ENCODE peak calls at places on chromosomes 1 and 21, in ten cellular contexts. S, R, U, J, X, Z, P, Q, C and F are unnamed samples.

GRCh38 chr1:232509570-232509969 is 120.4 kb downstream of the SIPA1L2 start:
- DNase-seq in C (no peak), X (no peak), R (no peak), P (no peak), Q (peak; percentile 51), Z (no peak), S (no peak), J (peak; percentile 19), U (no peak), F (no peak)

GRCh38 chr1:6957341-6957740 is 172.1 kb downstream of the CAMTA1 start:
- DNase-seq in P (no peak), U (no peak), R (no peak), C (no peak), S (no peak), Q (no peak), Z (no peak), J (no peak), X (no peak), F (no peak)

GRCh38 chr1:28272215-28272852 is 13.0 kb downstream of the SESN2 start:
- DNase-seq in Z (no peak), C (no peak), P (no peak), X (no peak), J (no peak), S (no peak), U (no peak), R (no peak), Q (no peak), F (no peak)

GRCh38 chr21:42641311-42642218 is 11.9 kb upstream of the PDE9A start:
- DNase-seq in S (no peak), P (no peak), C (no peak), Z (no peak), U (no peak), J (peak; percentile 12), R (no peak), X (no peak), Q (peak; percentile 27), F (no peak)

GRCh38 chr1:171251042-171251740 is 2.9 kb downstream of the FMO1 start:
- DNase-seq in R (peak; percentile 14), P (peak; percentile 23), S (no peak), C (peak; percentile 83), J (peak; percentile 20), Q (no peak), X (peak; percentile 19), U (no peak), Z (no peak), F (no peak)

GRCh38 chr1:91568261-91568660 is 67.6 kb downstream of the CDC7 start:
- DNase-seq in P (no peak), S (no peak), Z (no peak), Q (no peak), J (no peak), U (no peak), C (no peak), R (no peak), X (no peak), F (no peak)

GRCh38 chr1:207862241-207862787 is 48.6 kb downstream of the CD34 start:
- DNase-seq in R (no peak), Z (no peak), P (no peak), C (no peak), X (no peak), U (no peak), J (no peak), S (no peak), Q (no peak), F (no peak)

GRCh38 chr1:230270185-230270939 is 155.8 kb downstream of the PGBD5 start:
- DNase-seq in S (no peak), C (no peak), Q (no peak), P (no peak), J (no peak), U (no peak), Z (peak; percentile 9), X (no peak), R (no peak), F (no peak)

GRCh38 chr1:16213013-16213412 is 561 bp upstream of the ARHGEF19 start:
- DNase-seq in U (no peak), Z (no peak), S (no peak), P (no peak), R (no peak), X (no peak), J (no peak), C (no peak), Q (no peak), F (no peak)

GRCh38 chr21:33937931-33938339 is 22.3 kb upstream of the ATP5PO start:
- DNase-seq in X (no peak), Q (no peak), J (no peak), U (no peak), Z (no peak), R (no peak), S (no peak), P (no peak), C (no peak), F (no peak)

GRCh38 chr21:22584308-22584707 is 1586.1 kb downstream of the NCAM2 start:
- DNase-seq in U (no peak), Q (no peak), Z (no peak), J (no peak), X (no peak), C (no peak), R (no peak), S (no peak), P (no peak), F (no peak)

GRCh38 chr1:19484338-19484792 is 974 bp downstream of the CAPZB start:
- DNase-seq in J (no peak), X (no peak), R (no peak), U (peak; percentile 28), P (no peak), Z (no peak), C (no peak), S (no peak), Q (no peak), F (no peak)

GRCh38 chr21:31370893-31371652 is 27.0 kb upstream of the TIAM1 start:
- DNase-seq in P (no peak), X (no peak), Z (no peak), R (no peak), Q (peak; percentile 42), C (no peak), S (no peak), U (peak; percentile 33), J (peak; percentile 62), F (no peak)

GRCh38 chr1:93662481-93663190 is 19.0 kb downstream of the BCAR3 start:
- DNase-seq in U (no peak), X (no peak), Q (no peak), S (no peak), J (no peak), P (no peak), C (no peak), R (no peak), Z (no peak), F (no peak)
- H3K27ac ChIP-seq in U (peak overlapping the region; percentile 57), X (no peak overlapping the region), Q (peak overlapping the region; percentile 15), S (no peak overlapping the region), J (peak overlapping the region; percentile 33), P (peak overlapping the region; percentile 58), C (no peak overlapping the region), R (no peak overlapping the region), Z (no peak overlapping the region), F (peak overlapping the region; percentile 35)

GRCh38 chr1:184986250-184986649 is 11.9 kb upstream of the NIBAN1 start:
- DNase-seq in P (no peak), R (no peak), S (no peak), J (peak; percentile 65), X (no peak), Q (no peak), C (no peak), U (no peak), Z (no peak), F (no peak)
- TF ChIP-seq CTCF in P (no peak), R (no peak), S (no peak), J (peak; percentile 61), X (no peak), Q (peak; percentile 31), C (no peak), U (no peak), Z (no peak), F (no peak)

DNA sequence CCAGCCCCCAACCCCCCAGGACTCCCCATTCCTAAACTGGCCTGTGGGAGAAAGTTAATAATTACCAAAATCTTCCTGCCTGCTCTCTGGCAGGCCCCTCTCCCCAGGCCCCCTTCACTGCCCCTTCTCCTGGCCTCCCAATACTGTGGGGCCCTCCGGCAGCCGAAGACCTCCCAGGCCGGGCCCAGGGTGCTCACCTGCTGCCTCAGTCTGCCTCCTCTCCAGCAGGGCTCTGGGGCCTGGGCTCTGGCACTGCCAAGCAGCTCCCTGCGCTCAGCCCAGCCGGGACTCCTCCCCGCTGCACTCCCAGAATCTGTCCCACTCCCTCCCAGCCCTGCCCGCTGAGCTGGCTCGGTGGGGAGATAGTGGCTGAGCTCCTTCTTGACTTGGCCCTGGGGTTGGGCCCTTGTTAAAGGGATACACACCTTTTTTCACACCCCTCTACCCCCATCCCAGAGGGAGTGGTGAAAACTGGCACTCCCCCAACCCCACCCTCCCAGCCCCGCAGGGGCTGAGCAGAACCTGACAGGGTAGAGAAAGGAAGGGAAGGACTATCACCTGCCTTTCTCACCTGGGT is at the start of gene S100A16:
- DNase-seq in Q (peak; percentile 88), S (no peak), C (no peak), P (peak; percentile 56), Z (peak; percentile 82), J (peak; percentile 63), R (no peak), U (peak; percentile 84), X (peak; percentile 84), F (peak; percentile 93)
- H3K4me3 ChIP-seq in Q (peak within 1 kb of the TSS; percentile 88), S (peak within 1 kb of the TSS; percentile 40), C (no peak within 1 kb of the TSS), P (peak within 1 kb of the TSS; percentile 92), Z (peak within 1 kb of the TSS; percentile 68), J (peak within 1 kb of the TSS; percentile 88), R (no peak within 1 kb of the TSS), U (peak within 1 kb of the TSS; percentile 67), X (peak within 1 kb of the TSS; percentile 40), F (peak within 1 kb of the TSS; percentile 86)

GRCh38 chr1:201754353-201754752 is 74.6 kb upstream of the IPO9 start:
- DNase-seq in S (no peak), X (no peak), J (no peak), U (no peak), Z (no peak), C (no peak), Q (no peak), P (no peak), R (no peak), F (no peak)

GRCh38 chr1:201759194-201759814 is 69.7 kb upstream of the IPO9 start:
- DNase-seq in Q (no peak), S (no peak), P (no peak), J (peak; percentile 50), C (no peak), R (no peak), X (no peak), U (no peak), Z (no peak), F (no peak)

GRCh38 chr1:201758508-201759050 is 70.4 kb upstream of the IPO9 start:
- DNase-seq in J (no peak), X (no peak), S (no peak), P (no peak), C (peak; percentile 21), R (no peak), Z (no peak), Q (no peak), U (no peak), F (no peak)

GRCh38 chr1:201755200-201755599 is 73.8 kb upstream of the IPO9 start:
- DNase-seq in R (no peak), S (no peak), P (no peak), J (no peak), X (no peak), C (no peak), U (no peak), Q (no peak), Z (no peak), F (no peak)

DNA sequence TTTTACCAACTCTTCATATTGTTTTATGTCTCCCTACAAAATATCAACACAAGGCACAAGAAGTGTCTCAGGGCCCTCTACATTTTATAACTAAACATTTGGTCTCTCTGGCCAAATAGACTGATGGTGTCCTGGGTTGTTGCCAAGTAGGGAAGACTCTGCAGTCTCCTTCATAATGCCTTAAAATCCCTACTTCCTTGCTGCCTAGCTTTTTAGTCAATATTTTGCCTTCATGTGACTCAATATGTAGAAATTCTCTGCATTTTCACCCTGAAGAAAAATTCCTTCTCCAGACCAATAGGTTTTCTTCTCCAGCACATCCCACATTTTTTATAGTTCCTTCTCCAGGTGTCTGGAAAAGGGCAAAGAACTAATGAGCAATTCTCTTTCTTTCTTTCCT is 72.5 kb upstream of the IPO9 start:
- DNase-seq in S (no peak), Q (no peak), J (peak; percentile 65), U (no peak), Z (no peak), X (no peak), P (no peak), R (no peak), C (no peak), F (no peak)
- H3K27ac ChIP-seq in S (peak overlapping the region; percentile 11), Q (no peak overlapping the region), J (no peak overlapping the region), U (peak overlapping the region; percentile 14), Z (no peak overlapping the region), X (no peak overlapping the region), P (no peak overlapping the region), R (no peak overlapping the region), C (peak overlapping the region; percentile 44), F (no peak overlapping the region)